ENCODE peak calls at places on chromosomes 7 and 10, in ten cellular contexts. Y is spleen, V is colonic mucosa, R is GM12878, G is IMR-90, Z is NT2/D1, C is SK-N-SH, A is OCI-LY7, I is ovary, L is SJCRH30. D is an unnamed sample. For H3K4me1 and H3K9me3, the result is how much of the 10 kb centered on the place peaks cover.

GRCh38 chr7:148286150-148286549 is 304.4 kb upstream of the C7orf33 start:
- DNase-seq in G (no peak), Z (no peak), C (peak), A (peak), Y (no peak), R (no peak), I (no peak), L (no peak), V (no peak), D (peak)

GRCh38 chr10:43075612-43076003 is 1.3 kb upstream of the RET start:
- DNase-seq in I (no peak), R (no peak), A (no peak), V (no peak), L (no peak), G (no peak), Z (no peak), Y (no peak), C (peak), D (peak)

GRCh38 chr7:26278769-26279168 is 12.9 kb upstream of the SNX10 start:
- DNase-seq in C (peak), G (no peak), Z (no peak), V (no peak), Y (no peak), L (no peak), A (peak), I (no peak), R (no peak), D (no peak)

GRCh38 chr10:93841930-93842329 is 51.8 kb upstream of the SLC35G1 start:
- DNase-seq in R (no peak), L (no peak), G (no peak), C (no peak), Z (peak), A (no peak), I (no peak), Y (no peak), V (no peak), D (no peak)

GRCh38 chr7:102439963-102440795 is 6.8 kb downstream of the ORAI2 start:
- DNase-seq in Y (no peak), A (no peak), C (peak), G (peak), R (no peak), Z (peak), L (peak), V (no peak), I (no peak), D (peak)

GRCh38 chr10:61136151-61136550 is 192.2 kb upstream of the RHOBTB1 start:
- DNase-seq in I (no peak), V (no peak), Z (no peak), A (no peak), Y (no peak), L (no peak), G (peak), R (no peak), C (no peak), D (no peak)

GRCh38 chr7:30990316-30991029 is 26.7 kb downstream of the GHRHR start:
- DNase-seq in A (no peak), V (no peak), G (no peak), Z (no peak), Y (no peak), R (no peak), L (no peak), I (no peak), C (no peak), D (no peak)

GRCh38 chr7:149620961-149621360 is 123.4 kb upstream of the ZNF746 start:
- DNase-seq in V (no peak), A (no peak), L (no peak), Y (peak), Z (no peak), I (no peak), G (no peak), C (no peak), R (no peak), D (no peak)

GRCh38 chr10:71771204-71771603 is 2.1 kb downstream of the VSIR start:
- DNase-seq in G (no peak), Y (no peak), Z (no peak), A (no peak), V (no peak), C (no peak), R (no peak), L (no peak), I (no peak), D (no peak)

GRCh38 chr7:158955932-158956804 is 99.8 kb downstream of the DYNC2I1 start:
- DNase-seq in G (no peak), Y (no peak), R (no peak), V (no peak), L (no peak), A (no peak), C (peak), I (no peak), Z (no peak), D (no peak)

GRCh38 chr10:78781251-78781913 is 287.4 kb upstream of the ZMIZ1 start:
- DNase-seq in G (no peak), Y (peak), R (no peak), Z (no peak), I (no peak), A (no peak), L (no peak), V (no peak), C (no peak), D (peak)

GRCh38 chr10:50991496-50992355 is 82.6 kb upstream of the PRKG1 start:
- DNase-seq in A (no peak), C (peak), Z (no peak), R (no peak), Y (peak), G (peak), V (peak), L (peak), I (peak), D (peak)
- H3K4me3 ChIP-seq in A (no peak), C (peak), Z (peak), R (no peak), Y (peak), G (peak), V (peak), L (peak), I (peak), D (peak)

GRCh38 chr10:986881-987634 is 1.2 kb upstream of the GTPBP4 start:
- DNase-seq in G (peak), Z (no peak), L (no peak), Y (no peak), I (no peak), A (no peak), V (no peak), C (no peak), R (no peak), D (peak)

GRCh38 chr10:987635-987905 is 664 bp upstream of the GTPBP4 start:
- DNase-seq in R (no peak), I (no peak), Y (no peak), L (no peak), C (no peak), A (no peak), V (no peak), G (peak), Z (no peak), D (no peak)

GRCh38 chr10:986137-986825 is 2.0 kb upstream of the GTPBP4 start:
- DNase-seq in C (no peak), A (no peak), Z (no peak), R (no peak), L (no peak), Y (no peak), I (no peak), G (peak), V (no peak), D (peak)

GRCh38 chr10:988667-989545 is 672 bp downstream of the GTPBP4 start:
- DNase-seq in L (no peak), C (no peak), G (peak), R (no peak), V (no peak), Z (no peak), A (no peak), I (peak), Y (no peak), D (no peak)

GRCh38 chr10:987906-988666 is at the start of gene GTPBP4:
- DNase-seq in Y (peak), C (peak), A (peak), R (peak), Z (peak), L (peak), G (peak), V (peak), I (peak), D (peak)
- H3K4me1 ChIP-seq in Y (under half), C (under half), A (under half), R (under half), Z (under half), L (under half), G (under half), V (under half), I (under half), D (half or more)

GRCh38 chr10:96767611-96768010 is 47.3 kb upstream of the PIK3AP1 start:
- DNase-seq in V (no peak), Y (no peak), R (no peak), A (no peak), Z (no peak), G (no peak), I (no peak), L (no peak), C (no peak), D (no peak)

GRCh38 chr10:96768136-96768535 is 47.8 kb upstream of the PIK3AP1 start:
- DNase-seq in L (no peak), C (no peak), A (no peak), I (no peak), V (peak), Y (no peak), Z (no peak), R (no peak), G (no peak), D (no peak)

GRCh38 chr10:96770987-96771386 is 50.7 kb upstream of the PIK3AP1 start:
- DNase-seq in G (no peak), Z (no peak), Y (no peak), R (no peak), V (no peak), A (no peak), I (no peak), L (no peak), C (no peak), D (no peak)

GRCh38 chr10:96772239-96772638 is 51.9 kb upstream of the PIK3AP1 start:
- DNase-seq in Y (no peak), R (no peak), A (no peak), I (no peak), Z (no peak), V (no peak), C (no peak), G (no peak), L (no peak), D (no peak)
- H3K9me3 ChIP-seq in Y (under half), R (under half), A (under half), I (under half), Z (under half), V (under half), C (under half), G (under half), L (under half), D (under half)

GRCh38 chr10:101047268-101047667 is 14.5 kb upstream of the KAZALD1 start:
- DNase-seq in Z (no peak), C (no peak), L (no peak), I (no peak), R (no peak), V (no peak), G (no peak), A (no peak), Y (no peak), D (no peak)
- H3K4me3 ChIP-seq in Z (no peak), C (no peak), L (no peak), I (no peak), R (no peak), V (no peak), G (no peak), A (no peak), Y (no peak), D (no peak)

DNA sequence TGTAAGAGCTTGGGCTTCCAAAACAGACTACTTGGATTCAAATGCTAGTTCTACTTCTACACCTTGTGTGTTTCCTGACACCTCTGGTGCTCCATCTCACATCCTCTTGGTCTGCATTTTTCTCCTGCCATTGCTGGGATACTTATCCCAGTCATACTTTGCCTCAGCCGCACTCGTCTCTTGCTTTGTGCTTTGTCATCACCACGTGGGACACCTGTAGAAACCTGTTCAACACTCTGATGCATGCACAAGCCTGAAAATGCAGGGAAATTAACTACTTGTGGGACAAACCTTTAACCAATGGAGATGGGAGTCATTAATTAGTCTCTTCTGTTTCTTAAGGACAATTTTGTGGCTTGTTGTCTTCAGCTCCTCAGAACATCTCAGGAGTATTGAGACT is 94.2 kb upstream of the PHYHIPL start:
- DNase-seq in Z (no peak), A (no peak), Y (no peak), R (no peak), V (no peak), I (no peak), C (no peak), L (no peak), G (no peak), D (no peak)
- H3K4me1 ChIP-seq in Z (under half), A (under half), Y (under half), R (under half), V (under half), I (under half), C (under half), L (under half), G (under half), D (under half)

GRCh38 chr7:157757211-157757610 is 420.4 kb downstream of the DNAJB6 start:
- DNase-seq in L (no peak), C (no peak), I (no peak), G (no peak), V (no peak), Y (no peak), A (no peak), R (no peak), Z (no peak), D (no peak)

GRCh38 chr7:157757776-157758467 is 421.1 kb downstream of the DNAJB6 start:
- DNase-seq in V (no peak), Z (no peak), L (no peak), R (no peak), A (no peak), Y (no peak), G (no peak), C (no peak), I (no peak), D (no peak)

GRCh38 chr7:157760004-157760730 is 423.4 kb downstream of the DNAJB6 start:
- DNase-seq in G (no peak), C (peak), I (no peak), R (no peak), Y (peak), Z (no peak), A (peak), L (peak), V (no peak), D (no peak)

GRCh38 chr7:157759246-157759805 is 422.5 kb downstream of the DNAJB6 start:
- DNase-seq in Y (peak), R (no peak), V (no peak), L (no peak), C (no peak), Z (no peak), G (no peak), A (no peak), I (no peak), D (no peak)

DNA sequence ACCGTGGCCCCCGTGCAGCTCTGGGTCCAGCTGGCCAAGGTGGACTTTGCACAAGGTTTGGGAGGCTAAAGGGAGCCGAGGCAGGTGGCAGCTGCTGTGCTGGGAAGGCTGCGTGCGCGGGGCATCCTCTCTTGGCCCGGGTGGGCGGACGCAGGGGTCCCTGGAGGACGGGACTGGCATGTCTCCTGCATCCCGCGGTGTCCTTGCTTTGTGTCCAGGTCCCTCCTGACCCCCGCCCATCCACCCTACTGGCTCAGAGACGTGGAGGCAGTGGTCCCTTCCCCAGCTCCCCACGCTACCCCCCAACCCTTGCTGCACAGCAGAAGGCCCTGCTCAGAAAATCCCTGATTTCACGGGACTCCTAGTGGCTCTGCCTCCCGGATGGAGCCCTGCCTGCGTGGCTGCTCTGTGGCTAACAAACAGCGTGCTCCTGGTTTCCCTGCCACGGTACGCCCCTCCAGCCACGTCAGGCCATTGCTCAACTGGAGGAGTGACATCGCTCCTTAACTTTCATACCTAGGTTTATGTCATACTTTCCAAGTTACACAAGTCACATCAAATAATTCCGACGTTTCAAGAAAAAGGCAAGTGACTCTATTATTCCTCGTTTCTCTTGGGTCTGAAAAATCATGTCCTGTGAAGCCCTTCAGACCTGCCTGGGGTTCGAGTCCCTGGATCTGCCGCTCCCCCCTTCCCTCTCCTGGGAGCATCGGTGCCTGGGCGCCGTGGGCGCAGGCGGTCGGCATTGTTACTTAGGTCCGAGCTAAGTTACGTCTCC is 421.9 kb downstream of the DNAJB6 start:
- DNase-seq in C (no peak), L (no peak), R (no peak), G (no peak), Y (no peak), Z (no peak), V (no peak), I (no peak), A (no peak), D (no peak)
- H3K9me3 ChIP-seq in C (under half), L (under half), R (under half), G (under half), Y (under half), Z (under half), V (under half), I (under half), A (under half), D (under half)

GRCh38 chr10:121927361-121927840 is 430 bp downstream of the ATE1 start:
- DNase-seq in A (peak), Z (no peak), Y (no peak), C (peak), G (peak), I (no peak), R (no peak), L (peak), V (peak), D (peak)

GRCh38 chr10:121928528-121928884 is 675 bp upstream of the ATE1 start:
- DNase-seq in R (no peak), I (no peak), C (no peak), L (no peak), A (peak), V (peak), G (peak), Y (no peak), Z (no peak), D (no peak)

GRCh38 chr10:121926669-121927360 is 1.0 kb downstream of the ATE1 start:
- DNase-seq in L (no peak), Y (no peak), G (no peak), V (no peak), Z (no peak), I (no peak), A (peak), R (no peak), C (no peak), D (no peak)

GRCh38 chr10:121927841-121928527 is at the start of gene ATE1:
- DNase-seq in Z (peak), G (peak), L (peak), V (peak), A (peak), C (peak), R (no peak), Y (peak), I (peak), D (peak)

GRCh38 chr10:121926157-121926556 is 1.7 kb downstream of the ATE1 start:
- DNase-seq in Y (no peak), V (no peak), Z (no peak), I (no peak), A (no peak), L (no peak), R (no peak), C (no peak), G (no peak), D (no peak)
- H3K4me3 ChIP-seq in Y (no peak), V (peak), Z (no peak), I (peak), A (peak), L (peak), R (peak), C (peak), G (no peak), D (peak)

GRCh38 chr10:124291009-124291671 is 127.6 kb downstream of the OAT start:
- DNase-seq in L (no peak), G (no peak), Z (no peak), C (no peak), I (no peak), A (no peak), Y (peak), R (no peak), V (peak), D (peak)
- H3K4me1 ChIP-seq in L (under half), G (under half), Z (under half), C (under half), I (under half), A (under half), Y (under half), R (under half), V (under half), D (under half)

GRCh38 chr7:32410545-32410944 is 79.6 kb downstream of the LSM5 start:
- DNase-seq in A (no peak), C (no peak), L (no peak), G (no peak), R (no peak), Y (no peak), I (no peak), V (no peak), Z (no peak), D (no peak)

GRCh38 chr7:32415519-32415918 is 74.7 kb downstream of the LSM5 start:
- DNase-seq in I (no peak), L (no peak), R (no peak), V (no peak), Y (no peak), A (no peak), C (no peak), G (no peak), Z (no peak), D (no peak)

GRCh38 chr7:32416846-32417245 is 73.3 kb downstream of the LSM5 start:
- DNase-seq in G (no peak), Y (no peak), V (no peak), I (no peak), R (no peak), Z (no peak), L (no peak), A (no peak), C (no peak), D (no peak)

GRCh38 chr7:32415936-32416335 is 74.2 kb downstream of the LSM5 start:
- DNase-seq in A (no peak), G (no peak), L (no peak), I (no peak), R (no peak), Y (no peak), V (no peak), Z (no peak), C (no peak), D (no peak)
- H3K9me3 ChIP-seq in A (under half), G (under half), L (under half), I (under half), R (under half), Y (under half), V (under half), Z (under half), C (under half), D (under half)

D was measured in Caco-2.